ENCODE peak calls at places on chromosomes 2 and 18, in six cellular contexts. B, M, V, L, K and S are unnamed samples.
A peak's percentile ranks its signal among the peaks of the same experiment; 100 is the strongest.

GRCh38 chr2:143121079-143121478 is 8.1 kb upstream of the ARHGAP15 start:
- DNase-seq in B (no peak), M (no peak), V (no peak), L (no peak), K (no peak), S (no peak)

GRCh38 chr2:199197448-199197847 is 260.3 kb downstream of the SATB2 start:
- DNase-seq in B (no peak), M (no peak), V (no peak), L (no peak), K (no peak), S (no peak)

GRCh38 chr2:36438454-36438977 is 82.9 kb downstream of the CRIM1 start:
- DNase-seq in B (no peak), M (no peak), V (no peak), L (no peak), K (no peak), S (no peak)

GRCh38 chr18:58287626-58288289 is 243.7 kb downstream of the NEDD4L start:
- DNase-seq in B (no peak), M (no peak), V (peak; percentile 9), L (no peak), K (no peak), S (no peak)

GRCh38 chr2:68796306-68796905 is 61.8 kb downstream of the ARHGAP25 start:
- DNase-seq in B (no peak), M (no peak), V (no peak), L (no peak), K (no peak), S (no peak)

GRCh38 chr18:77366725-77367641 is 117.3 kb downstream of the GALR1 start:
- DNase-seq in B (peak; percentile 56), M (no peak), V (peak; percentile 95), L (no peak), K (no peak), S (no peak)

GRCh38 chr18:77042583-77042982 is 90.0 kb downstream of the MBP start:
- DNase-seq in B (peak; percentile 80), M (no peak), V (no peak), L (peak; percentile 7), K (no peak), S (no peak)

GRCh38 chr18:14086459-14087231 is 45.6 kb downstream of the ZNF519 start:
- DNase-seq in B (peak; percentile 29), M (peak; percentile 35), V (peak; percentile 18), L (no peak), K (no peak), S (no peak)

GRCh38 chr2:120722603-120723421 is 12.9 kb upstream of the GLI2 start:
- DNase-seq in B (no peak), M (no peak), V (peak; percentile 29), L (no peak), K (no peak), S (no peak)

GRCh38 chr18:3294435-3295080 is 32.6 kb downstream of the MYL12B start:
- DNase-seq in B (no peak), M (no peak), V (peak; percentile 53), L (no peak), K (no peak), S (no peak)

GRCh38 chr18:39455300-39455699 is 1889.7 kb upstream of the CELF4 start:
- DNase-seq in B (no peak), M (no peak), V (no peak), L (peak; percentile 61), K (no peak), S (no peak)